ENCODE peak calls at places on chromosomes 12 and 14, in six cellular contexts. V is left ventricle myocardium inferior; Y is CD8-positive, alpha-beta memory T cell; A is RWPE2; X is neuronal stem cell; N is RWPE1. S is an unnamed sample.

GRCh38 chr14:90093942-90094595 is 32.3 kb downstream of the KCNK13 start:
- DNase-seq in V (no peak), Y (no peak), A (no peak), X (no peak), N (peak), S (no peak)

GRCh38 chr12:26918321-26919215 is 19.2 kb downstream of the INTS13 start:
- DNase-seq in V (no peak), Y (no peak), A (no peak), X (no peak), N (no peak), S (no peak)

GRCh38 chr14:78836777-78837176 is 666.6 kb downstream of the NRXN3 start:
- DNase-seq in V (no peak), Y (no peak), A (no peak), X (peak), N (peak), S (no peak)

GRCh38 chr12:47121146-47121545 is 41.4 kb upstream of the AMIGO2 start:
- DNase-seq in V (no peak), Y (no peak), A (no peak), X (no peak), N (peak), S (no peak)

GRCh38 chr14:105665247-105665950 is 139.0 kb downstream of the TMEM121 start:
- DNase-seq in V (no peak), Y (peak), A (no peak), X (no peak), N (no peak), S (no peak)

GRCh38 chr12:2283910-2284309 is 231.1 kb downstream of the CACNA1C start:
- DNase-seq in V (no peak), Y (no peak), A (no peak), X (no peak), N (no peak), S (no peak)

GRCh38 chr14:74686324-74686723 is 26.6 kb downstream of the AREL1 start:
- DNase-seq in V (no peak), Y (no peak), A (no peak), X (no peak), N (no peak), S (no peak)

GRCh38 chr14:36757730-36758286 is 96.1 kb downstream of the PAX9 start:
- DNase-seq in V (no peak), Y (no peak), A (no peak), X (no peak), N (no peak), S (no peak)

GRCh38 chr12:101642115-101643067 is 47.6 kb downstream of the MYBPC1 start:
- DNase-seq in V (no peak), Y (no peak), A (no peak), X (peak), N (no peak), S (no peak)

GRCh38 chr12:54229624-54230212 is 40.9 kb upstream of the SMUG1 start:
- DNase-seq in V (no peak), Y (no peak), A (no peak), X (no peak), N (peak), S (peak)

GRCh38 chr14:99393059-99393655 is 87.5 kb downstream of the SETD3 start:
- DNase-seq in V (no peak), Y (no peak), A (no peak), X (no peak), N (peak), S (peak)

GRCh38 chr12:108701779-108702435 is 29.4 kb downstream of the CORO1C start:
- DNase-seq in V (no peak), Y (no peak), A (no peak), X (no peak), N (no peak), S (no peak)

GRCh38 chr12:85626031-85626781 is 210.0 kb downstream of the RASSF9 start:
- DNase-seq in V (no peak), Y (no peak), A (no peak), X (no peak), N (peak), S (no peak)

GRCh38 chr14:73173092-73173735 is 36.9 kb downstream of the PSEN1 start:
- DNase-seq in V (no peak), Y (no peak), A (no peak), X (peak), N (peak), S (no peak)

GRCh38 chr12:30314506-30315100 is 381.1 kb downstream of the IPO8 start:
- DNase-seq in V (no peak), Y (no peak), A (no peak), X (no peak), N (no peak), S (no peak)
- H3K27ac ChIP-seq in V (no peak), Y (no peak), A (no peak), X (no peak), N (no peak), S (no peak)

DNA sequence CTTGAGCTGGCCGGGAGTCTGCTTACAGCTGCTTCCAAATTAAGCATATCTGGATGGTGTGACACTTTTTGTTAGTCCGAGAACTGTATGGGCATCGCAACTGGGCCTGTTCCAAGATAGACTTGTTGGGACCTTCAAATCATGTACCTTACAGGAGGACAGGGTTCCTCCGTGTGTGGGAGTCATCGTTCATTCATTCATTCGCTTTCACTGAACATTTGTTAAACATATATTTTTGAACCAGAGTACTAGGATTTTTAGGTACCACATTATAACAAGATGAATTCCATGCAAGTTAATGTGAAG is 387 bp upstream of the IPO8 start:
- DNase-seq in V (no peak), Y (no peak), A (no peak), X (no peak), N (no peak), S (no peak)
- H3K27ac ChIP-seq in V (peak), Y (peak), A (peak), X (no peak), N (peak), S (peak)

GRCh38 chr12:116257826-116258225 is 19.7 kb downstream of the MED13L start:
- DNase-seq in V (no peak), Y (no peak), A (no peak), X (no peak), N (no peak), S (no peak)
- H3K27ac ChIP-seq in V (no peak), Y (no peak), A (no peak), X (no peak), N (no peak), S (no peak)

DNA sequence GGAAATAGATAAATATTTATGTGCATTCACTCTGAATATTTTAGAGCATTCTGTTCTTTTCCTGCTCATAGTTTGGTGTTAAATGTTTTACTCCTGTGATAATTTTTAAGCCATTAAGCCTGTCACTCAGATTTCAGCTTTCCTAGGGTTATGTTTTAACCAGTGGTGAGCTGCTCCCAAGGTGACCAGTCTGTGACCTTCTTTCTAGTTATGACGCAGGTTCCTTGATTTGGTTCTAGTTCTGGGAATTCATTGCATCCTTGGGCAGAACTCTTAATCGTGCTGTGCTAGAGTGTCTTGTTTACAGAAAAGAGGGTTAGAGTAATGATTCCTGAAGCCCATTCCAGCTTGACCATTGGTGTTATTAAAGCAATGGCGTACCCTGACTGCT is 2.2 kb downstream of the GABARAPL1 start:
- DNase-seq in V (no peak), Y (no peak), A (no peak), X (no peak), N (no peak), S (no peak)
- H3K27ac ChIP-seq in V (peak), Y (no peak), A (no peak), X (no peak), N (no peak), S (peak)

GRCh38 chr12:117100251-117100650 is 1.0 kb upstream of the TESC start:
- DNase-seq in V (no peak), Y (no peak), A (no peak), X (peak), N (no peak), S (no peak)

GRCh38 chr12:117105902-117106301 is 6.7 kb upstream of the TESC start:
- DNase-seq in V (no peak), Y (peak), A (no peak), X (no peak), N (peak), S (no peak)

GRCh38 chr12:117098361-117099217 is 627 bp downstream of the TESC start:
- DNase-seq in V (no peak), Y (peak), A (no peak), X (no peak), N (no peak), S (no peak)

GRCh38 chr12:117100851-117101673 is 1.8 kb upstream of the TESC start:
- DNase-seq in V (no peak), Y (no peak), A (no peak), X (no peak), N (no peak), S (no peak)

GRCh38 chr12:117101953-117102833 is 3.0 kb upstream of the TESC start:
- DNase-seq in V (no peak), Y (no peak), A (no peak), X (peak), N (no peak), S (no peak)
- H3K27ac ChIP-seq in V (peak), Y (no peak), A (no peak), X (no peak), N (no peak), S (no peak)

GRCh38 chr12:52355181-52355580 is 12.1 kb downstream of the KRT85 start:
- DNase-seq in V (no peak), Y (no peak), A (no peak), X (no peak), N (no peak), S (no peak)
- H3K27ac ChIP-seq in V (no peak), Y (no peak), A (no peak), X (no peak), N (no peak), S (no peak)

GRCh38 chr12:93734784-93735183 is 57.6 kb downstream of the CRADD start:
- DNase-seq in V (no peak), Y (no peak), A (no peak), X (no peak), N (no peak), S (no peak)

GRCh38 chr12:93738199-93739058 is 61.3 kb downstream of the CRADD start:
- DNase-seq in V (no peak), Y (no peak), A (no peak), X (no peak), N (no peak), S (no peak)

GRCh38 chr12:93740721-93741120 is 63.5 kb downstream of the CRADD start:
- DNase-seq in V (no peak), Y (no peak), A (no peak), X (no peak), N (no peak), S (no peak)

GRCh38 chr12:93736640-93737178 is 59.5 kb downstream of the CRADD start:
- DNase-seq in V (no peak), Y (no peak), A (no peak), X (no peak), N (no peak), S (no peak)

GRCh38 chr12:93737457-93738198 is 60.5 kb downstream of the CRADD start:
- DNase-seq in V (no peak), Y (no peak), A (no peak), X (no peak), N (no peak), S (no peak)
- H3K27ac ChIP-seq in V (peak), Y (peak), A (no peak), X (no peak), N (no peak), S (no peak)